ENCODE peak calls at places on chromosomes 5 and 9, in four cellular contexts. F, P, N and U are unnamed samples.

GRCh38 chr9:34171753-34172535 is 6.9 kb upstream of the UBAP1 start:
- DNase-seq in F (no peak), P (no peak), N (no peak), U (no peak)

GRCh38 chr5:172817664-172818063 is 16.4 kb upstream of the ERGIC1 start:
- DNase-seq in F (no peak), P (no peak), N (no peak), U (no peak)

GRCh38 chr9:37926737-37927590 is 23.0 kb upstream of the SLC25A51 start:
- DNase-seq in F (no peak), P (no peak), N (no peak), U (no peak)

GRCh38 chr5:57311251-57311650 is 137.4 kb downstream of the GPBP1 start:
- DNase-seq in F (no peak), P (no peak), N (no peak), U (no peak)

GRCh38 chr9:98656536-98656935 is 52.2 kb downstream of the GABBR2 start:
- DNase-seq in F (no peak), P (no peak), N (no peak), U (no peak)

GRCh38 chr5:128498844-128499455 is 39.1 kb downstream of the FBN2 start:
- DNase-seq in F (no peak), P (no peak), N (no peak), U (peak)

GRCh38 chr5:28766565-28767158 is 1728.3 kb upstream of the CDH9 start:
- DNase-seq in F (peak), P (peak), N (peak), U (peak)

GRCh38 chr5:31380049-31380448 is 151.8 kb downstream of the DROSHA start:
- DNase-seq in F (no peak), P (no peak), N (no peak), U (no peak)

GRCh38 chr9:114207034-114207815 is 51.9 kb downstream of the COL27A1 start:
- DNase-seq in F (no peak), P (no peak), N (no peak), U (no peak)

GRCh38 chr5:174764309-174764708 is 39.9 kb downstream of the MSX2 start:
- DNase-seq in F (no peak), P (no peak), N (no peak), U (no peak)

GRCh38 chr9:77391834-77392233 is 214.5 kb downstream of the VPS13A start:
- DNase-seq in F (no peak), P (no peak), N (no peak), U (no peak)

GRCh38 chr9:91328186-91328585 is 33.5 kb downstream of the AUH start:
- DNase-seq in F (no peak), P (no peak), N (no peak), U (no peak)

GRCh38 chr5:75666801-75667200 is 50.4 kb downstream of the POC5 start:
- DNase-seq in F (no peak), P (no peak), N (no peak), U (no peak)

GRCh38 chr9:114418053-114418452 is 30.3 kb upstream of the AKNA start:
- DNase-seq in F (no peak), P (no peak), N (no peak), U (no peak)

GRCh38 chr9:33463151-33463550 is 10.6 kb downstream of the NOL6 start:
- DNase-seq in F (no peak), P (no peak), N (no peak), U (no peak)

GRCh38 chr9:110994771-110995241 is 43.5 kb downstream of the LPAR1 start:
- DNase-seq in F (no peak), P (no peak), N (no peak), U (no peak)

GRCh38 chr5:178328826-178329225 is 96.2 kb upstream of the PHYKPL start:
- DNase-seq in F (no peak), P (no peak), N (no peak), U (no peak)

GRCh38 chr5:131644822-131645221 is 9.8 kb upstream of the RAPGEF6 start:
- DNase-seq in F (no peak), P (no peak), N (no peak), U (peak)

GRCh38 chr5:159792180-159792579 is 124.1 kb upstream of the ADRA1B start:
- DNase-seq in F (no peak), P (no peak), N (no peak), U (no peak)

GRCh38 chr5:6787941-6788340 is 74.7 kb downstream of the TENT4A start:
- DNase-seq in F (no peak), P (no peak), N (no peak), U (no peak)

GRCh38 chr9:6304232-6304631 is 23.9 kb upstream of the TPD52L3 start:
- DNase-seq in F (no peak), P (no peak), N (no peak), U (no peak)

GRCh38 chr9:22158983-22159382 is 149.9 kb upstream of the CDKN2B start:
- DNase-seq in F (no peak), P (peak), N (no peak), U (peak)
- TF ChIP-seq TCF7L2 in F (no peak), P (no peak), N (no peak), U (peak)

DNA sequence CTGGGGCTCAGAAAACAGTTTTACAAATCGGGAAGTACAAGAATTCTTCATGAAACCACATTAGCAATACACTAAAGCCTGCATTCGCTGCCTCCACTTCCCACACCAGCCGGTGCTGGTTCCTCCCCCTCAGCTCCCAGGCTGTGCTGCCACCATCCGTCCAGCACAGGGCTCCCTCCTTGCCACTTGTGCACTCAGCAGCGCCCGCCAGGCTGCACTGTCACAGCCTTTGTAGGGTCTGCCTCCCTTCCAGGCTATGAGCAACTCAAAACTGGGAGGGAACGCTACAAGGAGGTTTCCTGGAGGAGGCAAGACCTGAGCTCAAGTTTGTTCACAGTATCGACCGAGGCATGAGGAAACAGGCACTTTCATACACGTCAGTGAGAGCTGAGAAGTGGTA is 7.7 kb downstream of the MAPK9 start:
- DNase-seq in F (no peak), P (no peak), N (no peak), U (no peak)
- TF ChIP-seq TCF7L2 in F (no peak), P (no peak), N (no peak), U (no peak)

GRCh38 chr5:67104859-67105258 is 91.7 kb downstream of the CD180 start:
- DNase-seq in F (no peak), P (no peak), N (no peak), U (no peak)
- TF ChIP-seq TCF7L2 in F (no peak), P (no peak), N (no peak), U (no peak)

GRCh38 chr5:118529361-118530154 is 458.8 kb downstream of the DTWD2 start:
- DNase-seq in F (no peak), P (no peak), N (no peak), U (no peak)
- TF ChIP-seq TCF7L2 in F (no peak), P (no peak), N (no peak), U (no peak)

DNA sequence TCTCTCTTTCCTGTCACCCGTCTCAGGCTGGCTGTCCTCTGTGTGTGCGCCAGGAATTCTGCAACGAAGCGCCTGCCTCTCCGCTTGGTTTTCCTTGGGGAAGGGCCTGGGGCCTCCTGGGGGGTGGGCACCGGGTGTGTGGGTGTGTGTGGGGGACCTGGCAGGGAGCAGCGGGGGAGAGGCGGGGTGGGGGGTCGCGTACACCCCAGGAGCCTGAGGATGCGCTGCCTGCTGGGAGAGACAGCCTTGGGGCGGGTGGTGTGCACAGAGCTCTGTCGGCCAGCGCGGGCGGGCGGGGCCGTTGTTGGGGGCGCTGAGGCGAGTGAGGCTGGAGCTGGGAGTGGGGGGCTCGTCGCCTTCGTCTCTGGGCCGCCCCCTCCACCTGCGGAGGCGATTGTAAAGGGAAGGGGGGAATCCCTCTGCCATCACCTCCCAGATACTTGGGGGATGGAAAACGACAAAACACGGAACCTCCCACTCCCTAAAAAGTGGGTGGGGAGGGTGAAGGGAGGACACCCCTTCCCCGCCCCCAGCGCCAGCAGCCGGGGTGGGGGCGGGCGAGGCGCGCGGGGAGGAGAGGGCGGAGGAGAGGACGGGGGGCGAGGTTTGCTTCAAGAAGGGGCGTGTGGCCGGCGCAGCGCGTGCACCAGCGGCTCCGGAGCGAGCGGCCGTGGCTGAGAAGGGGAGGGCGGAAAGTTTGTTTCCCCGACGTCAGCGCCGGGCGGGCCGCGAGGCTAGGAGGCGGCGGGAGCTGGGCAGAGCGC is at the start of gene PRRX2:
- DNase-seq in F (peak), P (no peak), N (no peak), U (no peak)
- TF ChIP-seq TCF7L2 in F (no peak), P (no peak), N (no peak), U (no peak)

DNA sequence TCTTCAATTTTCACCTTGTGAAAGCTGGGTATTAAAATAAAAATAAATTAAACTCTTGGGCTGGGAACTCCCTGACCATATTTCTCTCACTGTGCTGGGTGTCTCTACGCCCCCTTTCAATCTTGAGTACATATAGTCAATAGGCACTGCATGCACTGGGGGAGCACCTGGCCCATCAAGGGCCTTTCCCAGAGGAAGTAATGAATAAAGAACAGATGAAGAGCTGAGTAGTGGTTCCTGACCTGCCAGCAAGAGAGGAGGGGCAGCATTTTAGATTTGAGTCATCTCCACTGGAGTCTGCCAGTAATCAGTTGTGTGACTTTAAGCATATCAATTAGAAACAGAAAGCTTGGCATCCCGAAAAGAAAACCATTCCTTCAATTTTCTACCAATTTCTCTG is 6.2 kb downstream of the MAPKAP1 start:
- DNase-seq in F (no peak), P (no peak), N (no peak), U (no peak)
- TF ChIP-seq TCF7L2 in F (no peak), P (no peak), N (no peak), U (no peak)

DNA sequence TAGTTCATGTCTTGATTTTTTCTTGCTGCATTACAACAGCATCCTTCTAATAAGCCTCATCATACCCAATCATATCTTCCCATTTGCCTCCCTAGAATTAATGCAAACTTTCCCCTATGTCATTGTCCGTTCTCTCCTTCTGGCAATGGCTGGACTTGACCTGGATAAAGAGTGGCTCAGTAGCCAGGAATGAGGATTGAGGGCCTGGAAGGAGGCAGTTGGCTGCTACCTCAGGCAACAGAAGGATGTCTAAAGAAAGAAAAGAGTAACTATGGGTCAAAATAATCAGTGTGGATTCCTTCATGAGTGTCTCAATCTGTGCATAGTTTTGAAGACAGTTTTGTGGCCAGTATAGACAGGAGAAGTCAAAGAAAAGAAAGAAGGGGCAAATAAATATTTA is 209.6 kb downstream of the TRPM3 start:
- DNase-seq in F (no peak), P (no peak), N (no peak), U (no peak)
- TF ChIP-seq TCF7L2 in F (no peak), P (no peak), N (no peak), U (no peak)

GRCh38 chr5:177241768-177242167 is 61.8 kb downstream of the RAB24 start:
- DNase-seq in F (no peak), P (no peak), N (no peak), U (no peak)

GRCh38 chr5:177242304-177242703 is 61.2 kb downstream of the RAB24 start:
- DNase-seq in F (no peak), P (no peak), N (no peak), U (no peak)
- TF ChIP-seq TCF7L2 in F (no peak), P (no peak), N (no peak), U (no peak)

DNA sequence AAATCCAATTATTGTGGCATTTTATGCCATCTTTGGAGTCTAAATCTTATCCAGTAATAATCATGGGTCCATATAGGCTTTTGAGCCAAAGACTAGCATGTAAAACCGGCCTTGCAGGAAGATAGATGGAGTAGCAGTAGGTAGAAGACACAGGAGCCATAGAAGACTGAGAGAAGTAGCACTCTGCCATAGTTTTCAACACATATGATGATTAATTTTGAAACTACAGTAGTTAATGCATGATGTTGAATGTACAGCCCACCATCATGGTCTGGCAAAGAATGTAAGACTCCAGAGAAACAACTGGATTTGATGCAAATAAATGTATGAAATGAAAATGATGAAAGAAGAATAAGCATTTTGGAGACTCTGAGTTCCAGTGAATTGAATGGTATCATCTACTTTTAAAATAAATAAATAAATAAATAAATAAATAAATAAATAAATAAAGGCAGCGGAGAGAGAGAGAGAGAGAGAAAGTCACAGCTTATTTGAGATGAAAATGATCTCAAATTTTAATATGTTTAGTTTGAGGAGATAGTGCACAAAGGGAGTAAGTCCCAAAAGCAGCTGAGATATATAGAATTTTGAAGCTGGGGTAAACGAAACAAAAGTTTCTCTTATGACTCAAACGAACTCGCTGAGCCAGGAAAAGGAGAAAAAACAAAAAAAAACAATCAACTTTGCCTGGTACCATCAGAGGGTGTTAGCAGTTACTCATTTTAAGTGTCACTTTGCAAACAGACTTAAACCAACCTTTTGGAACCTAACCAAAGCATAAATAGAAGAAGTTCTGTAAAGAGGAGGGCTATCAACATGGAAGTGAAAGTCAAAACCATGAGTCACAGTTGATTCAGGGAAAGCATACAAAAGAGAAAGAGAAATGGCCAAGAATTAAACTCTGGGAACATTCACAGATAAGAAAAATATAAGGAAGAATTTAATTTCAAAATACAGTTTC is 388.7 kb downstream of the CETN3 start:
- DNase-seq in F (no peak), P (peak), N (peak), U (peak)
- TF ChIP-seq TCF7L2 in F (no peak), P (no peak), N (no peak), U (no peak)

DNA sequence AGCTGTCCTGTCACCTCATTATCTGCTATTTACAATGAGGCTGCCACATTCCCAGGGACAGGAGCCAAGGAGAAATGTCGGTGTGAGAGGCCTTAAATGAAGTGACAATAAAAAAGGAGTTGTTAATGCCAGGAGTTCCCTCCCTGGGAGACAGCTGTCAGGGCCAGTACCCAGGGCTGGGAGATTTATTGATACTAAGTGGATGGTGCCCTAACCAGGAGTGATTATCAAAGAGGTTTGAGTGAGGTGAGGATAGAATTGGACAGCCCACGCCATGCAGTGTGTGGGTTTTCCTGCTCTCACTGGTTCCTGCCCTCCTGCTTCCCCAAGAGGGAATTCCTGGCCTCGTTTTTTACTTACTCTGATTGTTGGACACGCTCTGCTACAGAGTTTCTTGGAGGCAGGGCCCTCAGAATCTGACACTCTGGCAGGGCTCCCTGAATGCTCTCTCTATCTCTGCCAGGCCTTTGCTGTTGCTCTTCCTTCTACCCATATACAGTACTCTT is 150.8 kb downstream of the GRIA1 start:
- DNase-seq in F (no peak), P (no peak), N (no peak), U (no peak)
- TF ChIP-seq TCF7L2 in F (no peak), P (no peak), N (no peak), U (no peak)